ENCODE peak calls at places on chromosome 17, in five cellular contexts. One of them, this sample, is unnamed.

GRCh38 chr17:41510251-41511065 is 5.0 kb upstream of the KRT13 start:
- DNase-seq in K562: peak; percentile 49
- DNase-seq in IMR-90: no peak
- DNase-seq in GM12878: no peak
- DNase-seq in HepG2: no peak
- DNase-seq in this sample: no peak

GRCh38 chr17:50027639-50028206 is 28.2 kb upstream of the ITGA3 start:
- DNase-seq in IMR-90: peak; percentile 96
- DNase-seq in HepG2: no peak
- DNase-seq in K562: no peak
- DNase-seq in GM12878: no peak
- DNase-seq in this sample: peak; percentile 94

GRCh38 chr17:80397686-80398085 is 17.3 kb upstream of the ENDOV start:
- DNase-seq in IMR-90: no peak
- DNase-seq in GM12878: no peak
- DNase-seq in HepG2: no peak
- DNase-seq in K562: no peak
- DNase-seq in this sample: no peak

GRCh38 chr17:36728030-36728991 is 126.9 kb downstream of the MRM1 start:
- DNase-seq in GM12878: no peak
- DNase-seq in IMR-90: no peak
- DNase-seq in HepG2: no peak
- DNase-seq in K562: peak; percentile 92
- DNase-seq in this sample: no peak

GRCh38 chr17:28331891-28332420 is 3.3 kb downstream of the IFT20 start:
- DNase-seq in GM12878: no peak
- DNase-seq in IMR-90: no peak
- DNase-seq in K562: no peak
- DNase-seq in HepG2: no peak
- DNase-seq in this sample: no peak

GRCh38 chr17:57257213-57257873 is 1.0 kb downstream of the MSI2 start:
- DNase-seq in HepG2: no peak
- DNase-seq in GM12878: no peak
- DNase-seq in IMR-90: no peak
- DNase-seq in K562: peak; percentile 67
- DNase-seq in this sample: no peak

GRCh38 chr17:75240394-75241142 is 20.8 kb downstream of the GGA3 start:
- DNase-seq in GM12878: no peak
- DNase-seq in HepG2: peak; percentile 58
- DNase-seq in K562: peak; percentile 84
- DNase-seq in IMR-90: peak; percentile 20
- DNase-seq in this sample: peak; percentile 77

GRCh38 chr17:80393491-80393890 is 21.5 kb upstream of the ENDOV start:
- DNase-seq in K562: no peak
- DNase-seq in HepG2: no peak
- DNase-seq in IMR-90: no peak
- DNase-seq in GM12878: no peak
- DNase-seq in this sample: no peak

GRCh38 chr17:55564077-55564476 is 52.8 kb upstream of the SMIM36 start:
- DNase-seq in K562: no peak
- DNase-seq in GM12878: no peak
- DNase-seq in HepG2: no peak
- DNase-seq in IMR-90: no peak
- DNase-seq in this sample: no peak
- TF ChIP-seq USF2 in K562: no peak
- TF ChIP-seq USF2 in GM12878: no peak
- TF ChIP-seq USF2 in HepG2: no peak
- TF ChIP-seq USF2 in IMR-90: no peak
- TF ChIP-seq USF2 in this sample: no peak

DNA sequence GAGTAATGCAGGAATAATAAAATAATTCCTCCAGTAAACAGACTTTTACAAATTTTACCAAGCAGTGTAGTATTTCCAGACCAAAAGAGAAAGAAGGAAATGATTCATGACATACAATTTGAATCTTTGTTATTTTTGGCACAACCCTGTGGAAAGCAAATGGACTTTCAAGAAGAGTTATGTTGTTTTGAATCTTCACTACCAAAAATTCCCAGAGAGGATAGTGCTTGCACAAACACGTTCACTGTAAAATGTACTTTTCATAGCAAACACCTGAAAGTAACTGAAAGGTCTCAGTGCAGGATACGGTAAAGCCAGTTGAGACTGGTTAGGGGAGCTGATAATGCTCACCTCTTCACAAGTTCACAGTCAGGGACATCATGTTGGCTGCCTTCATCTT is 107.1 kb downstream of the USP22 start:
- DNase-seq in HepG2: no peak
- DNase-seq in IMR-90: peak; percentile 75
- DNase-seq in GM12878: no peak
- DNase-seq in K562: no peak
- DNase-seq in this sample: peak; percentile 42
- TF ChIP-seq BHLHE40 in HepG2: no peak
- TF ChIP-seq BHLHE40 in IMR-90: no peak
- TF ChIP-seq BHLHE40 in GM12878: no peak
- TF ChIP-seq BHLHE40 in K562: no peak
- TF ChIP-seq BHLHE40 in this sample: no peak

GRCh38 chr17:58643147-58643546 is 48.7 kb downstream of the TEX14 start:
- DNase-seq in GM12878: no peak
- DNase-seq in K562: no peak
- DNase-seq in IMR-90: peak; percentile 86
- DNase-seq in HepG2: no peak
- DNase-seq in this sample: peak; percentile 57
- TF ChIP-seq USF2 in GM12878: no peak
- TF ChIP-seq USF2 in K562: no peak
- TF ChIP-seq USF2 in IMR-90: no peak
- TF ChIP-seq USF2 in HepG2: no peak
- TF ChIP-seq USF2 in this sample: no peak

GRCh38 chr17:66945451-66945850 is 19.1 kb upstream of the CACNG4 start:
- DNase-seq in HepG2: no peak
- DNase-seq in K562: no peak
- DNase-seq in GM12878: no peak
- DNase-seq in IMR-90: no peak
- DNase-seq in this sample: no peak

GRCh38 chr17:66942453-66943264 is 21.8 kb upstream of the CACNG4 start:
- DNase-seq in GM12878: no peak
- DNase-seq in K562: no peak
- DNase-seq in IMR-90: no peak
- DNase-seq in HepG2: no peak
- DNase-seq in this sample: no peak

GRCh38 chr17:66943484-66943883 is 21.0 kb upstream of the CACNG4 start:
- DNase-seq in GM12878: no peak
- DNase-seq in IMR-90: no peak
- DNase-seq in HepG2: no peak
- DNase-seq in K562: no peak
- DNase-seq in this sample: no peak

GRCh38 chr17:66946251-66946650 is 18.3 kb upstream of the CACNG4 start:
- DNase-seq in K562: no peak
- DNase-seq in GM12878: no peak
- DNase-seq in IMR-90: no peak
- DNase-seq in HepG2: no peak
- DNase-seq in this sample: no peak

GRCh38 chr17:66944365-66945203 is 19.9 kb upstream of the CACNG4 start:
- DNase-seq in HepG2: no peak
- DNase-seq in GM12878: no peak
- DNase-seq in IMR-90: peak; percentile 38
- DNase-seq in K562: peak; percentile 18
- DNase-seq in this sample: no peak
- TF ChIP-seq BHLHE40 in HepG2: no peak
- TF ChIP-seq BHLHE40 in GM12878: no peak
- TF ChIP-seq BHLHE40 in IMR-90: no peak
- TF ChIP-seq BHLHE40 in K562: no peak
- TF ChIP-seq BHLHE40 in this sample: no peak

DNA sequence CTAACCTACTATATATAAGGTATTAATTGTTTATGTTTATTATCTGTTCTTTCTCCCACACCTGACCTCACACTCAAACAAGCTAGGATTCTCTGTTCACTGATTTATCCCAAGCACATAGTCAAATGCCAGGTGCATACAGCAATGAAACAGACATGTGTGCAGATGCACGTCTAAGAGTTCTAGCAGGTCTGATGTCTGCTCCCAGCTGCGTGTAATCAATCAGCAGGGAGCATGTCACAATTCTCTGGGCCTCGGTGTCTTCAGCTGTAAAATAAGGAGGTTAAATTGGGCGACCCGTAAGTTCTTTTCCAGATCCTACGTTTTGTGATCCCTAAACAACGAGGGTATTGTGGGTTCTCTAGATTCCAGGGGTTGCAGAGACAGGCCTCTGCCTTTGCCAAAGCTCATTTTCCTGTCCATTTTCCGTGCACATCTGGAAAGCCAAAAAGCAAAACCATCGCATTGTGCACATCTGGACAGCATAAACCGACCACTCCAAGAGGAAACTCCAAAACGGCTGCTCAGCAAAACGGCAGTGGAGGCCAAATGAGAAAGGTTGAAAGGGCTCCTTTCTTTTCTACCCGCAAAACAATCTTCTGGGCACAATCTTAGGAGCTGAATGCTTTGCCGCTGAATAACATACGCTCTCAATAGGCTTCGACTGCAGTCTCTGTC is 426.5 kb downstream of the SLC39A11 start:
- DNase-seq in K562: no peak
- DNase-seq in IMR-90: peak; percentile 44
- DNase-seq in HepG2: no peak
- DNase-seq in GM12878: no peak
- DNase-seq in this sample: no peak
- TF ChIP-seq USF2 in K562: no peak
- TF ChIP-seq USF2 in IMR-90: no peak
- TF ChIP-seq USF2 in HepG2: no peak
- TF ChIP-seq USF2 in GM12878: no peak
- TF ChIP-seq USF2 in this sample: no peak

DNA sequence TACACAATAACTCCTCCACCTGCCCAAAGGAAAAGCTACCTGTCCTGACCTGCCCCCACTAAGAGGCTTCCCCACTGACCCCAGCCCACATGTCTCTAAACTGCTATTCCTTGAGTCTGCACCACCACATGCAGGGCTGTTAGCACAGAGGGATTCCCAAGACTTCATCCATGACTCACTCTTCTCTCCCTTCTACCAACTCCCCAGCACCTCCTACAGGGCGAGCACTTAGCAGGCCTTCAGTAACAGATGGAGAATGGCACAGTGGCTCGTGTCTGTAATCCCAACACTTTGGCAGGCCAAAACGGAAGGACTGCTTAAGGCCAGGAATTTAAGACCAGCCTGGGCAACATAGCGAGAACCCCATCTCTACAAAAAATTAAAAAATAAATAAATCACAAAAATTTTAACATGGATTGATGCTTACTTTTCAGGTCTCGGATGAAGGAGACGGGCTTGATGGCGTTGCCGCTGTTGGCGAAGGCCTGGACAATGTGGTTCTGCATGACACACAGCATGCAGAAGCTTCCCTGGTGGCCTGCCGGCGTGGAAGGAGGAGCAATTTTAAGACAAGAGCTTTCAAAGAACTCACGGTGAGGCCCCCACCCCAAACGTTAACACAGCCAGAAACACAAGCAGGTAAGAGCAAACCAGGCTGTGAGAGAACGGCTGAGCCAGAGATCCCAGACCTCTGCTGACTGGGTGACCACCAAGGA is 12.0 kb downstream of the USP36 start:
- DNase-seq in GM12878: no peak
- DNase-seq in HepG2: no peak
- DNase-seq in IMR-90: peak; percentile 78
- DNase-seq in K562: peak; percentile 30
- DNase-seq in this sample: peak; percentile 67
- TF ChIP-seq BHLHE40 in GM12878: no peak
- TF ChIP-seq BHLHE40 in HepG2: no peak
- TF ChIP-seq BHLHE40 in IMR-90: no peak
- TF ChIP-seq BHLHE40 in K562: no peak
- TF ChIP-seq BHLHE40 in this sample: no peak

GRCh38 chr17:39868554-39868942 is 546 bp downstream of the ZPBP2 start:
- DNase-seq in K562: no peak
- DNase-seq in GM12878: no peak
- DNase-seq in HepG2: no peak
- DNase-seq in IMR-90: no peak
- DNase-seq in this sample: no peak

GRCh38 chr17:39863918-39864746 is at the start of gene IKZF3:
- DNase-seq in HepG2: peak; percentile 46
- DNase-seq in K562: peak; percentile 72
- DNase-seq in IMR-90: peak; percentile 18
- DNase-seq in GM12878: no peak
- DNase-seq in this sample: peak; percentile 64

GRCh38 chr17:39867891-39868553 is at the start of gene ZPBP2:
- DNase-seq in HepG2: no peak
- DNase-seq in K562: no peak
- DNase-seq in IMR-90: no peak
- DNase-seq in GM12878: no peak
- DNase-seq in this sample: no peak

GRCh38 chr17:39866013-39866730 is 1.8 kb upstream of the ZPBP2 start:
- DNase-seq in K562: no peak
- DNase-seq in GM12878: no peak
- DNase-seq in HepG2: no peak
- DNase-seq in IMR-90: no peak
- DNase-seq in this sample: no peak

GRCh38 chr17:39867084-39867890 is 715 bp upstream of the ZPBP2 start:
- DNase-seq in GM12878: peak; percentile 96
- DNase-seq in IMR-90: no peak
- DNase-seq in K562: no peak
- DNase-seq in HepG2: no peak
- DNase-seq in this sample: no peak
- TF ChIP-seq USF2 in GM12878: no peak
- TF ChIP-seq USF2 in IMR-90: no peak
- TF ChIP-seq USF2 in K562: no peak
- TF ChIP-seq USF2 in HepG2: no peak
- TF ChIP-seq USF2 in this sample: no peak